ENCODE peak calls at places on chromosomes 6 and 20, in eight cellular contexts. M, V, E, F, B, H, U and O are unnamed samples.

GRCh38 chr6:53326372-53327016 is 22.3 kb downstream of the ELOVL5 start:
- DNase-seq in M (peak; percentile 93), B (no peak), F (no peak), H (no peak), E (peak; percentile 69), V (peak; percentile 44), U (no peak), O (no peak)

GRCh38 chr20:38338849-38339520 is 7.3 kb upstream of the LBP start:
- DNase-seq in F (no peak), B (no peak), H (no peak), M (peak; percentile 18), E (peak; percentile 38), U (no peak), V (no peak), O (no peak)

GRCh38 chr20:37892001-37892400 is 10.9 kb upstream of the VSTM2L start:
- DNase-seq in U (no peak), F (no peak), M (no peak), B (no peak), V (no peak), H (no peak), E (no peak), O (no peak)

GRCh38 chr6:63899550-63899949 is 263.9 kb downstream of the PHF3 start:
- DNase-seq in U (no peak), F (no peak), H (no peak), B (no peak), M (peak; percentile 70), E (peak; percentile 18), V (no peak), O (no peak)

GRCh38 chr6:53300656-53301551 is 47.8 kb downstream of the ELOVL5 start:
- DNase-seq in U (peak; percentile 44), H (no peak), B (no peak), E (no peak), V (peak; percentile 56), F (no peak), M (no peak), O (peak; percentile 66)

GRCh38 chr6:53359843-53360834 is 11.4 kb upstream of the ELOVL5 start:
- DNase-seq in U (peak; percentile 63), H (no peak), E (peak; percentile 47), M (peak; percentile 56), F (no peak), V (no peak), B (no peak), O (no peak)

GRCh38 chr6:44388876-44389275 is 1.4 kb downstream of the CDC5L start:
- DNase-seq in E (no peak), F (no peak), M (no peak), U (no peak), H (no peak), B (no peak), V (no peak), O (no peak)

GRCh38 chr20:20410678-20411077 is 42.8 kb downstream of the INSM1 start:
- DNase-seq in H (peak; percentile 78), F (no peak), E (peak; percentile 59), M (no peak), U (no peak), B (no peak), V (peak; percentile 51), O (no peak)

GRCh38 chr6:118080547-118080946 is 173.5 kb downstream of the SLC35F1 start:
- DNase-seq in U (no peak), H (no peak), E (no peak), M (no peak), V (no peak), B (no peak), F (no peak), O (no peak)

GRCh38 chr6:47651505-47651944 is 46.9 kb upstream of the ADGRF4 start:
- DNase-seq in F (no peak), H (no peak), U (no peak), M (peak; percentile 30), E (no peak), B (no peak), V (no peak), O (no peak)
- H3K4me3 ChIP-seq in F (no peak overlapping the region), H (no peak overlapping the region), U (no peak overlapping the region), M (no peak overlapping the region), E (no peak overlapping the region), B (no peak overlapping the region), V (no peak overlapping the region), O (no peak overlapping the region)

GRCh38 chr20:62238569-62239277 is 402 bp downstream of the OSBPL2 start:
- DNase-seq in E (peak; percentile 45), M (peak; percentile 21), V (no peak), B (peak; percentile 15), H (peak; percentile 41), F (no peak), U (no peak), O (no peak)
- H3K4me1 ChIP-seq in E (peaks cover 10% of the 10 kb centered on the region), M (peaks cover 14% of the 10 kb centered on the region), V (peaks cover 48% of the 10 kb centered on the region), B (peaks cover 22% of the 10 kb centered on the region), H (peaks cover 33% of the 10 kb centered on the region), F (peaks cover 24% of the 10 kb centered on the region), U (peaks cover 26% of the 10 kb centered on the region), O (peaks cover 21% of the 10 kb centered on the region)

GRCh38 chr6:108588586-108588985 is 27.9 kb downstream of the FOXO3 start:
- DNase-seq in B (no peak), F (no peak), M (peak; percentile 78), E (no peak), H (no peak), U (no peak), V (no peak), O (no peak)

GRCh38 chr6:108584323-108584722 is 23.6 kb downstream of the FOXO3 start:
- DNase-seq in V (no peak), F (no peak), H (no peak), E (no peak), U (no peak), B (no peak), M (no peak), O (no peak)

GRCh38 chr6:108582618-108583017 is 21.9 kb downstream of the FOXO3 start:
- DNase-seq in B (no peak), M (no peak), H (no peak), F (no peak), U (no peak), V (no peak), E (no peak), O (no peak)

GRCh38 chr6:108587258-108588059 is 26.7 kb downstream of the FOXO3 start:
- DNase-seq in U (no peak), V (no peak), B (no peak), H (no peak), M (peak; percentile 91), F (no peak), E (peak; percentile 61), O (no peak)

DNA sequence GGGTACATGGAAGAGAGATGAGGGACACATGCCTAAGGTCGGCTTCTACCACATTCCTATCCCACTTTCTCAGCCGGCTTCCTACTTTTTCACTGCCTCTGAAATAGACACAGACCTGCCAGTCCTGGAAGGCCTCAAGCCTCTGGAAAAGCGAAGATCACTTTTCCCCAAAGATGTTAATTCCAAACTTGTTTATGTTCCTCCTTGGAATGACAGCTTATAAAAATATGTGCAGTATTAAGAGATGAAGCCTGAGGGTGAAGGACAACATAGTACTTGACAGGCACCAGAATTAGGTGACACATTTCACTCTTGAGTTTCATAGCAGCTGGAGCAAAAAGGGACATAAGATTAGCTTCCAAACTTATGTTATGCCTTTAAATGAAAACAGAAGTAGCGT is 25.2 kb downstream of the FOXO3 start:
- DNase-seq in F (no peak), U (no peak), V (no peak), E (no peak), B (no peak), M (no peak), H (no peak), O (no peak)
- H3K27ac ChIP-seq in F (no peak overlapping the region), U (no peak overlapping the region), V (peak overlapping the region; percentile 7), E (peak overlapping the region; percentile 64), B (no peak overlapping the region), M (no peak overlapping the region), H (peak overlapping the region; percentile 87), O (peak overlapping the region; percentile 59)

GRCh38 chr6:166861961-166862286 is 94.4 kb downstream of the RNASET2 start:
- DNase-seq in H (no peak), B (no peak), M (peak; percentile 1), V (no peak), U (no peak), F (no peak), E (no peak), O (no peak)
- H3K4me3 ChIP-seq in H (peak overlapping the region; percentile 75), B (peak overlapping the region; percentile 47), M (peak overlapping the region; percentile 48), V (peak overlapping the region; percentile 71), U (peak overlapping the region; percentile 59), F (peak overlapping the region; percentile 59), E (peak overlapping the region; percentile 79), O (peak overlapping the region; percentile 50)

GRCh38 chr6:144083172-144083571 is 12.2 kb downstream of the SF3B5 start:
- DNase-seq in E (no peak), U (no peak), F (no peak), H (no peak), M (no peak), V (no peak), B (no peak), O (no peak)

GRCh38 chr6:144075187-144075586 is 20.2 kb downstream of the SF3B5 start:
- DNase-seq in E (no peak), F (no peak), B (no peak), V (no peak), U (no peak), M (no peak), H (no peak), O (no peak)

GRCh38 chr6:144075884-144076283 is 19.5 kb downstream of the SF3B5 start:
- DNase-seq in F (no peak), H (no peak), E (no peak), M (no peak), V (no peak), B (no peak), U (no peak), O (no peak)

DNA sequence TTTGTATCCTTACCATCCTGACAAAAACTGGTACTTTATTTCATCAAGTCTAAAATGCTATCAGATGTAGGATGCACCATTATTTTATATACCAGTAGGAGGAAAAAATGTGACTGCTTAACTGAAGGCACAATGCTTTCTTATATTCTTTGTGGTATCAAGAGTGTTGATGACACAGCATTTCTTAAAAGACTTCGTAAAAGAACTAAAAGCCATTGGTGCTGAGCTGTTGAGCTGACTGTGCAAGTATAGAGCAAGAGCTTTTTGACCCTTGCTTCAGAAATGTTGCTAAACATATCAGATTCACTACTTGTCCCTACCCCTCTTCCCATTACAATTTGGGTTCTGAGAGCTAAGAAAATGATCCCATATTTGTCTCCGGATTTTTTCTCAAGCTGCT is 17.5 kb downstream of the SF3B5 start:
- DNase-seq in V (no peak), F (no peak), B (no peak), H (no peak), U (no peak), M (no peak), E (no peak), O (no peak)
- H3K4me1 ChIP-seq in V (no peaks in the 10 kb centered on the region), F (no peaks in the 10 kb centered on the region), B (no peaks in the 10 kb centered on the region), H (no peaks in the 10 kb centered on the region), U (no peaks in the 10 kb centered on the region), M (no peaks in the 10 kb centered on the region), E (no peaks in the 10 kb centered on the region), O (no peaks in the 10 kb centered on the region)

GRCh38 chr20:64062276-64062595 is 762 bp upstream of the TCEA2 start:
- DNase-seq in M (no peak), H (no peak), U (no peak), E (no peak), V (no peak), F (no peak), B (no peak), O (no peak)
- H3K27ac ChIP-seq in M (no peak overlapping the region), H (peak overlapping the region; percentile 87), U (peak overlapping the region; percentile 51), E (peak overlapping the region; percentile 93), V (peak overlapping the region; percentile 82), F (no peak overlapping the region), B (peak overlapping the region; percentile 74), O (peak overlapping the region; percentile 90)

DNA sequence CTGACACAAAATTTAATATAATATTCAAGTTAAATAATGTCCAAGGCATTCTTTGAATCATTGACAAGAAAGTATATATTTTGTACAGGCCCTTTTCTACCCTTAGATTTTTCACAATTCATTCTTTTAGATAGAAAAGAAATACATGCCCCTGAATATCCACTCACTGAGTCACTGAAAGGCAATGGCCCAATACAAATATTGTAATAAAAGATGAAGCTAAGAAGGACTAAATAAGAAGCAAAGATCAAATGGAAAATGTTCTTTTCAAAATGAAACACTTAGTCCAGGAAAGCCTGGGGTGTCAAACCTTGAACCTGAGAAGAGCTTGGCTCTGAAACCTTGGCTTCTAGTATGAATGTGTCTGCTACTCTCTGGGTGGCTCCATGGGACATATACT is 18.1 kb upstream of the HDGFL1 start:
- DNase-seq in E (no peak), M (no peak), V (no peak), U (no peak), F (no peak), H (no peak), B (no peak), O (no peak)
- H3K4me3 ChIP-seq in E (no peak overlapping the region), M (no peak overlapping the region), V (no peak overlapping the region), U (no peak overlapping the region), F (no peak overlapping the region), H (no peak overlapping the region), B (no peak overlapping the region), O (no peak overlapping the region)